ENCODE peak calls at places on chromosomes 13 and 19, in five cellular contexts. P is stimulated activated CD8-positive, alpha-beta memory T cell treated with anti-CD3 and anti-CD28 coated beads, Interleukin-12 subunit alpha, Interleukin-12 subunit beta, amount 100 ng/mL, for 1 hour; L is endothelial cell; O is head of caudate nucleus; N is DMS79. D is an unnamed sample.

GRCh38 chr13:108957369-108958012 is 328.1 kb downstream of the MYO16 start:
- DNase-seq in O (no peak), L (no peak), N (no peak), P (no peak), D (no peak)

GRCh38 chr13:94556016-94556415 is 39.9 kb downstream of the TGDS start:
- DNase-seq in O (no peak), N (no peak), P (no peak), L (no peak), D (no peak)

GRCh38 chr19:8194528-8195275 is 14.5 kb upstream of the CERS4 start:
- DNase-seq in L (peak; percentile 31), N (no peak), P (no peak), O (no peak), D (no peak)

GRCh38 chr19:51820821-51821446 is 26.0 kb downstream of the FPR3 start:
- DNase-seq in O (no peak), N (no peak), L (no peak), P (no peak), D (no peak)

GRCh38 chr13:29526741-29527140 is 68.7 kb downstream of the SLC7A1 start:
- DNase-seq in N (no peak), L (no peak), O (no peak), P (no peak), D (no peak)

GRCh38 chr13:109781384-109782065 is 4.9 kb downstream of the IRS2 start:
- DNase-seq in P (no peak), N (no peak), L (no peak), O (peak; percentile 67), D (peak; percentile 52)

GRCh38 chr13:38685974-38686571 is 804 bp upstream of the FREM2 start:
- DNase-seq in N (no peak), P (no peak), O (peak; percentile 37), L (peak; percentile 34), D (no peak)

GRCh38 chr13:66967825-66968597 is 262.1 kb downstream of the PCDH9 start:
- DNase-seq in L (no peak), P (no peak), N (no peak), O (no peak), D (no peak)

GRCh38 chr19:43503501-43504425 is 783 bp downstream of the PHLDB3 start:
- DNase-seq in L (peak; percentile 94), O (peak; percentile 98), N (peak; percentile 60), P (peak; percentile 97), D (peak; percentile 99)

GRCh38 chr13:49000247-49000646 is 24.5 kb downstream of the FNDC3A start:
- DNase-seq in O (no peak), P (no peak), N (no peak), L (no peak), D (no peak)

GRCh38 chr19:49836176-49837008 is 14.6 kb upstream of the PTOV1 start:
- DNase-seq in L (no peak), N (no peak), P (no peak), O (no peak), D (no peak)

GRCh38 chr19:3818479-3818878 is 32.3 kb upstream of the MATK start:
- DNase-seq in L (no peak), P (no peak), O (peak; percentile 38), N (no peak), D (no peak)

GRCh38 chr13:50319603-50320296 is 304.5 kb downstream of the KCNRG start:
- DNase-seq in N (no peak), L (no peak), O (no peak), P (no peak), D (no peak)

GRCh38 chr19:44851427-44851826 is 5.3 kb downstream of the NECTIN2 start:
- DNase-seq in P (no peak), O (no peak), L (no peak), N (no peak), D (no peak)